ENCODE peak calls at places on chromosomes 5 and 9, in four cellular contexts. W, Q, B and M are unnamed samples.

GRCh38 chr9:81613002-81613750 is 76.2 kb downstream of the TLE1 start:
- DNase-seq in B (no peak), Q (no peak), W (no peak), M (no peak)

GRCh38 chr5:167352801-167353200 is 938.6 kb upstream of the WWC1 start:
- DNase-seq in Q (no peak), B (no peak), W (no peak), M (no peak)

GRCh38 chr5:172102913-172103629 is 85.0 kb downstream of the STK10 start:
- DNase-seq in B (no peak), W (peak; percentile 71), Q (peak; percentile 41), M (no peak)

GRCh38 chr9:24832307-24832706 is 286.6 kb upstream of the IZUMO3 start:
- DNase-seq in W (no peak), Q (no peak), B (no peak), M (peak; percentile 3)

GRCh38 chr9:21974230-21974541 is 20.0 kb downstream of the CDKN2A start:
- DNase-seq in W (no peak), B (no peak), Q (no peak), M (no peak)

GRCh38 chr5:133957080-133957479 is 11.3 kb downstream of the C5orf15 start:
- DNase-seq in B (no peak), Q (no peak), W (no peak), M (no peak)

GRCh38 chr9:136228107-136228875 is 17.3 kb downstream of the QSOX2 start:
- DNase-seq in B (no peak), W (peak; percentile 71), Q (no peak), M (peak; percentile 13)

GRCh38 chr9:20566401-20566800 is 55.9 kb downstream of the MLLT3 start:
- DNase-seq in Q (no peak), B (no peak), W (no peak), M (no peak)

GRCh38 chr5:142104491-142104890 is 4.1 kb upstream of the NDFIP1 start:
- DNase-seq in B (no peak), W (no peak), Q (no peak), M (no peak)

GRCh38 chr9:132410642-132411041 is 631 bp downstream of the CFAP77 start:
- DNase-seq in B (no peak), W (no peak), Q (no peak), M (no peak)

GRCh38 chr5:2039180-2039531 is 156.4 kb upstream of the IRX4 start:
- DNase-seq in B (no peak), Q (no peak), W (no peak), M (no peak)

GRCh38 chr5:547086-547924 is 23.1 kb upstream of the SLC9A3 start:
- DNase-seq in B (no peak), W (no peak), Q (no peak), M (no peak)

GRCh38 chr5:175617447-175617846 is 40.4 kb upstream of the HRH2 start:
- DNase-seq in W (no peak), B (no peak), Q (peak; percentile 15), M (no peak)

GRCh38 chr5:98514106-98514665 is 259.3 kb upstream of the RGMB start:
- DNase-seq in B (no peak), Q (no peak), W (no peak), M (no peak)

GRCh38 chr9:82090041-82090440 is 101.5 kb downstream of the SPATA31D1 start:
- DNase-seq in B (no peak), W (no peak), Q (no peak), M (no peak)

GRCh38 chr9:38008168-38009034 is 60.6 kb downstream of the SHB start:
- DNase-seq in Q (peak; percentile 53), W (peak; percentile 91), B (peak; percentile 56), M (peak; percentile 76)
- TF ChIP-seq CHD4 in Q (no peak), W (no peak), B (no peak), M (no peak)

GRCh38 chr5:80837679-80838078 is 122.5 kb upstream of the RASGRF2 start:
- DNase-seq in W (no peak), Q (no peak), B (peak; percentile 31), M (no peak)

GRCh38 chr5:80835128-80835527 is 125.0 kb upstream of the RASGRF2 start:
- DNase-seq in Q (no peak), W (no peak), B (no peak), M (no peak)

DNA sequence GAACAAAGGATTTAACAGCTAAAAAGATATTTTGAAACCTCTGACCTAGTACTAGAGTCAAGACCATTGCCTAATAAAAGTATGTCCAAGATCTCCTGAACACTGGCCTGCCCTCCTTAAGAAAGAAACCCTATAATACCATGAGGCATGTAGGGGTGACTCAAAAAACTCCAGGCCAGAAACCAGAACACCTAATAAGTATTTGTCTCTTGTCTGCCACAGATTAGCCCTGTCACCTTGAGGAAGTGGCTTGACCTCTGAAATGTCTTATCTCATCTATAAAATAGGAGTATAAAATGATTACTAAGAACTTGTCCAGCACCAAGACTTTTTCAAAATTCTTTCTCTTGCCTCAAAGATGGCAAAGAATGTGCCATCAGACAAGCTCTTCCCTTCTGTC is 125.5 kb upstream of the RASGRF2 start:
- DNase-seq in B (no peak), Q (no peak), W (no peak), M (no peak)
- TF ChIP-seq CHD4 in B (no peak), Q (no peak), W (no peak), M (no peak)

GRCh38 chr9:91857291-91857781 is 92.7 kb downstream of the ROR2 start:
- DNase-seq in W (no peak), Q (peak; percentile 28), B (no peak), M (no peak)
- TF ChIP-seq CHD4 in W (no peak), Q (no peak), B (no peak), M (no peak)

DNA sequence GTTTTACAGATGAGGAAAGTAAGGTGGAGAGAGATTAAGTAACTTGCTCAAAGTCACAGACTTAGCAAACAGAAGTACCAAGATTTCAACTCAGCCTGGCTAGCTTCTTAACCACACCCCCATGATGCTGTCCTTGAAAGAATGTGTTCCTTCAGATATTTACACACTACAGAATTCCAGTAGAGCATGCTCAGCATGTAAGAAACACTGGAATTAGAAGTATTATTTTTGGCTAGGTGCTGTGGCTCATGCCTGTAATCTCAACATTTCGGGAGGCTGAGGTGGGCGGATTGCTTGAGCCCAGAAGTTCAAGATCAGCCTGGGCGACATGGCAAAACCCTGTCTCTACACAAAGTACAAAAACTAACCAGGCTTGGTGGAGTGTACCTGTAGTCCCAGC is 142.4 kb downstream of the EDIL3 start:
- DNase-seq in B (no peak), W (no peak), Q (no peak), M (no peak)
- TF ChIP-seq CHD4 in B (no peak), W (no peak), Q (no peak), M (no peak)

GRCh38 chr5:54315736-54316135 is 5.4 kb upstream of the ARL15 start:
- DNase-seq in Q (no peak), W (no peak), B (no peak), M (no peak)
- TF ChIP-seq CHD4 in Q (no peak), W (no peak), B (no peak), M (no peak)

GRCh38 chr5:92810036-92810435 is 771.0 kb downstream of the NR2F1-AS1 start:
- DNase-seq in W (no peak), B (no peak), Q (no peak), M (no peak)
- TF ChIP-seq CHD4 in W (no peak), B (no peak), Q (no peak), M (no peak)

GRCh38 chr5:159331099-159331973 is 1.0 kb upstream of the IL12B start:
- DNase-seq in W (peak; percentile 76), Q (peak; percentile 76), B (no peak), M (no peak)

GRCh38 chr5:159324986-159325385 is 5.3 kb downstream of the IL12B start:
- DNase-seq in B (no peak), Q (no peak), W (no peak), M (no peak)

GRCh38 chr5:159324097-159324760 is 6.1 kb downstream of the IL12B start:
- DNase-seq in Q (no peak), W (no peak), B (no peak), M (no peak)

GRCh38 chr5:159332800-159333563 is 2.7 kb upstream of the IL12B start:
- DNase-seq in Q (no peak), B (no peak), W (no peak), M (no peak)

DNA sequence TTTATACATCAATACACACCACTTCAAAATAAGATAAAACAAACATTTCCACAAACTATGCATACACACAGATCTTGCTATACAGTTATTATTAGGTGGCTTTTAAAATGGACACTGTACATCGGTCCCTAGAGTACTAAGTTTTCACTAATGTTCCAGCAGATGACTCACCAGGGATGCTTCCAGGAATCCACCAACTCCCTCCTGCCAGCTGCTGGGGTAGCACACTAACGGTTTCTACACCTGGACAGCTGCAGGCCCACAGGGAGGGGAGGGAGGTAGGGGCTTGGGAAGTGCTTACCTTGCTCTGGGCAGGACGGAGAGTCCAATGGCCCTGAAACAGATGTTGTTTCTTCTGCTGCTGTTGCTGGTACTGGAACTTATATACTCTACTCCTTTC is at the start of gene IL12B:
- DNase-seq in B (no peak), Q (no peak), W (no peak), M (no peak)
- TF ChIP-seq CHD4 in B (no peak), Q (no peak), W (no peak), M (no peak)